ENCODE peak calls at places on chromosomes 3 and 15, in five cellular contexts. One of them, this sample, is unnamed.

GRCh38 chr15:43204016-43204901 is 16.6 kb downstream of the EPB42 start:
- DNase-seq in T-helper 2 cell: no peak
- DNase-seq in midbrain: no peak
- DNase-seq in IMR-90: peak
- DNase-seq in Calu3: peak
- DNase-seq in this sample: peak

GRCh38 chr15:64016257-64016656 is 30.0 kb downstream of the DAPK2 start:
- DNase-seq in T-helper 2 cell: no peak
- DNase-seq in midbrain: no peak
- DNase-seq in IMR-90: no peak
- DNase-seq in Calu3: no peak
- DNase-seq in this sample: no peak

GRCh38 chr15:88623061-88623460 is 1.9 kb downstream of the AEN start:
- DNase-seq in T-helper 2 cell: no peak
- DNase-seq in midbrain: no peak
- DNase-seq in IMR-90: peak
- DNase-seq in Calu3: no peak
- DNase-seq in this sample: peak

GRCh38 chr15:52735231-52736089 is 54.7 kb downstream of the ONECUT1 start:
- DNase-seq in T-helper 2 cell: no peak
- DNase-seq in midbrain: peak
- DNase-seq in IMR-90: peak
- DNase-seq in Calu3: peak
- DNase-seq in this sample: peak

GRCh38 chr3:30344288-30344687 is 262.1 kb upstream of the TGFBR2 start:
- DNase-seq in T-helper 2 cell: no peak
- DNase-seq in midbrain: no peak
- DNase-seq in IMR-90: no peak
- DNase-seq in Calu3: peak
- DNase-seq in this sample: no peak

GRCh38 chr3:168847293-168847883 is 751.7 kb upstream of the GOLIM4 start:
- DNase-seq in T-helper 2 cell: no peak
- DNase-seq in midbrain: peak
- DNase-seq in IMR-90: peak
- DNase-seq in Calu3: peak
- DNase-seq in this sample: peak

GRCh38 chr15:82851981-82852511 is 42.6 kb downstream of the WHAMM start:
- DNase-seq in T-helper 2 cell: no peak
- DNase-seq in midbrain: no peak
- DNase-seq in IMR-90: peak
- DNase-seq in Calu3: no peak
- DNase-seq in this sample: no peak

GRCh38 chr3:113454057-113454456 is 12.8 kb upstream of the CFAP44 start:
- DNase-seq in T-helper 2 cell: no peak
- DNase-seq in midbrain: no peak
- DNase-seq in IMR-90: no peak
- DNase-seq in Calu3: no peak
- DNase-seq in this sample: no peak

GRCh38 chr15:43420876-43421275 is 50.0 kb downstream of the TUBGCP4 start:
- DNase-seq in T-helper 2 cell: no peak
- DNase-seq in midbrain: no peak
- DNase-seq in IMR-90: no peak
- DNase-seq in Calu3: no peak
- DNase-seq in this sample: no peak

This sample was measured in EH.